ENCODE peak calls at places on chromosome 19, in four cellular contexts. N, L, D and R are unnamed samples.

GRCh38 chr19:45159204-45159970 is 1.4 kb downstream of the NKPD1 start:
- DNase-seq in N (no peak), L (no peak), D (no peak), R (no peak)

GRCh38 chr19:53183146-53183545 is 10.0 kb downstream of the ZNF665 start:
- DNase-seq in N (no peak), L (no peak), D (no peak), R (no peak)

GRCh38 chr19:53908106-53908932 is 759 bp upstream of the CACNG7 start:
- DNase-seq in N (no peak), L (peak), D (no peak), R (no peak)

GRCh38 chr19:13909430-13909829 is 3.4 kb downstream of the CC2D1A start:
- DNase-seq in N (no peak), L (no peak), D (no peak), R (no peak)

GRCh38 chr19:3823345-3823704 is 37.1 kb upstream of the MATK start:
- DNase-seq in N (no peak), L (no peak), D (no peak), R (no peak)

GRCh38 chr19:32224371-32225244 is 120.8 kb upstream of the ZNF507 start:
- DNase-seq in N (no peak), L (peak), D (no peak), R (no peak)

GRCh38 chr19:10699650-10700335 is 1.4 kb upstream of the QTRT1 start:
- DNase-seq in N (no peak), L (peak), D (peak), R (no peak)

GRCh38 chr19:48715681-48716171 is 3.8 kb downstream of the MAMSTR start:
- DNase-seq in N (no peak), L (no peak), D (no peak), R (no peak)

GRCh38 chr19:6064016-6064702 is 46.1 kb downstream of the RFX2 start:
- DNase-seq in N (no peak), L (no peak), D (peak), R (no peak)

GRCh38 chr19:39401549-39402416 is 4.9 kb upstream of the ZFP36 start:
- DNase-seq in N (peak), L (peak), D (peak), R (no peak)

GRCh38 chr19:43329989-43330388 is 23.5 kb upstream of the CD177 start:
- DNase-seq in N (no peak), L (no peak), D (no peak), R (no peak)

GRCh38 chr19:2476451-2477140 is 669 bp downstream of the GADD45B start:
- DNase-seq in N (no peak), L (peak), D (peak), R (no peak)

GRCh38 chr19:52533901-52534300 is 6.4 kb downstream of the ZNF808 start:
- DNase-seq in N (no peak), L (peak), D (no peak), R (no peak)

GRCh38 chr19:2207991-2208860 is 27.9 kb downstream of the PLEKHJ1 start:
- DNase-seq in N (no peak), L (peak), D (no peak), R (no peak)

GRCh38 chr19:46073268-46073922 is 32.6 kb upstream of the IGFL4 start:
- DNase-seq in N (no peak), L (no peak), D (peak), R (no peak)

GRCh38 chr19:56837892-56838679 is 2.4 kb downstream of the PEG3 start:
- DNase-seq in N (no peak), L (no peak), D (no peak), R (no peak)